ENCODE peak calls at places on chromosomes 4 and X, in eight cellular contexts. Y is endothelial cell of umbilical vein, U is ascending aorta, R is GM12878, M is heart left ventricle, K is epithelial cell of esophagus, H is tibial artery, I is H9. C is an unnamed sample.

GRCh38 chr4:22192302-22192645 is 243.7 kb upstream of the KCNIP4 start:
- DNase-seq in Y (no peak), U (no peak), R (no peak), M (no peak), K (no peak), H (no peak), I (no peak), C (no peak)

GRCh38 chr4:74235135-74235534 is 73.1 kb upstream of the EPGN start:
- DNase-seq in Y (no peak), U (no peak), R (no peak), M (no peak), K (no peak), H (no peak), I (no peak), C (no peak)

GRCh38 chrX:115259238-115259875 is 25.5 kb upstream of the LRCH2 start:
- DNase-seq in Y (no peak), U (no peak), R (no peak), M (no peak), K (no peak), H (no peak), I (no peak), C (no peak)

GRCh38 chr4:23060776-23061175 is 368.0 kb downstream of the GBA3 start:
- DNase-seq in Y (no peak), U (no peak), R (no peak), M (no peak), K (no peak), H (no peak), I (no peak), C (no peak)

GRCh38 chrX:10597871-10598270 is 22.5 kb downstream of the MID1 start:
- DNase-seq in Y (peak), U (no peak), R (no peak), M (no peak), K (peak), H (no peak), I (no peak), C (no peak)

GRCh38 chr4:98518555-98519267 is 139.7 kb downstream of the TSPAN5 start:
- DNase-seq in Y (no peak), U (no peak), R (peak), M (no peak), K (no peak), H (no peak), I (no peak), C (no peak)

GRCh38 chr4:118967393-118967792 is 78.7 kb downstream of the SYNPO2 start:
- DNase-seq in Y (no peak), U (no peak), R (no peak), M (no peak), K (peak), H (no peak), I (no peak), C (no peak)

GRCh38 chrX:74492720-74493201 is 71.5 kb downstream of the SLC16A2 start:
- DNase-seq in Y (no peak), U (no peak), R (no peak), M (no peak), K (no peak), H (no peak), I (peak), C (no peak)

DNA sequence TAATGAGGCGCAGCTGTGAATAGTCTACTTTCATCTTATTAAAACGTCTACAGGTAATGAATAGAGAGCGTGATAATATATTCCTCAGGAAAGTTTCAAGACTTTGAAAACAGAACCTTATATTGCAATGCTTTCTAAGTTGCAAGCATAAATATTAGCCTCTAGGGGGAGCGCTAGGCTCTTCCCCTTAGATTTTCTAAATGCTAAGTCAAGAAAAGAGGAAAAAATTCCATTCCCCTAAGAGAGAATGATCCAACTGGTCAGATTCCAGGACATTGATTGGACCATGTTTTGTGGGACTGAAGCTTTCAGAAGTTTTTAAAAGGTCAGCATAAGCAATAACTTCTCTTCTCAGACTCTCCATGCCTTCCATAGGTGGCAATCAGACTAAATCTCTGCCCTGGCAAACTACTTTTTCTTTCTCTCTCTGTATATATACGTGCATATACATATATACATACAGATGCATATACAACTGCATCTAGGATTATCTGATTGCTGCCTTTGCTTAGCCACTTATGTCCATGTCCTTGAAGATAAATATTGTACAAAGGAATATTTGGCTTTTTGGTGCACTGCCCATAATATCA is 492.9 kb downstream of the INPP4B start:
- DNase-seq in Y (peak), U (no peak), R (no peak), M (no peak), K (peak), H (no peak), I (no peak), C (no peak)
- TF ChIP-seq CTCF in Y (peak), U (peak), R (peak), M (peak), K (peak), H (peak), I (peak), C (peak)

DNA sequence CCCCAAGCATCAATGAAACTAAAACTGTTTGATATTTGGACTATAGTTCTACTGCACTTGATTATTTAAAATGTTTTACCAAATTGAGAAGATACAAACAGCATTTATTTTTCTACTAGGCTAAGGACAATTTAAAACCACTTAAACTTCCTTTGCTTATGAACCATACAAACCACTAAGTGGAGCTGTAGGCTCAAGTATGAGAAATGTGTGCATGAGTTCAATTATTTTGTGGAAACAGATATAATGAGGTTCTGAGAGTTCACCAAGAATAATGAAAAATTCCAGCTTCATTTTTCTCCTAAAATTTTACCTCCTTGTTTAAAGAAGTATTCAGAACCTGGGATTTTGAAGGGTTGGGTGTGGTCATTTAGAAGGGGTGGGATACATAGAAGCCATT is 63.1 kb downstream of the SERPINA7 start:
- DNase-seq in Y (no peak), U (no peak), R (no peak), M (no peak), K (peak), H (no peak), I (no peak), C (no peak)
- TF ChIP-seq CTCF in Y (no peak), U (no peak), R (no peak), M (peak), K (peak), H (no peak), I (peak), C (no peak)

GRCh38 chr4:78585633-78586032 is 34.1 kb downstream of the ANXA3 start:
- DNase-seq in Y (no peak), U (no peak), R (no peak), M (no peak), K (no peak), H (no peak), I (no peak), C (no peak)
- TF ChIP-seq CTCF in Y (no peak), U (no peak), R (no peak), M (no peak), K (no peak), H (no peak), I (no peak), C (no peak)

DNA sequence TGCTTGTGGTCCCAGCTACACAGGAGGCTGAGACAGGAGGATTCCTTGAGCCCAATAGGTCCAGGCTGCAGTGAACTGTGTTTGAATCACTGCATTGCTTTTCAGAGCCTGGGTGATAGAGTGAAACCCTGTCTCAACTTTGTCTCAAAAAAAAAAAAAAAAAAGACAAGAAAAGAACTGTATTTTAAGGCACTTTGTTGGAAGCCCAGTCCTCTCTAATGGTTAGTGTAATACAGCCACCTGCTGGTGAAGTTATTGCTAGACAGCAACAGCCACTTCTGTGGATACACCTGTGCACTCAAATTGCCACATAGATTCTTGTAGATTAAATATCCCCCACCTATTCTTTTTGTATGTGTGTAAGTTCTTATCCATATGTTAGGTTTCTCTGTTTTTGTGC is 10.1 kb upstream of the FGG start:
- DNase-seq in Y (peak), U (no peak), R (no peak), M (no peak), K (peak), H (no peak), I (no peak), C (no peak)
- TF ChIP-seq CTCF in Y (peak), U (peak), R (peak), M (peak), K (peak), H (peak), I (peak), C (peak)

GRCh38 chr4:3233391-3234071 is 15.4 kb upstream of the MSANTD1 start:
- DNase-seq in Y (no peak), U (no peak), R (no peak), M (no peak), K (peak), H (no peak), I (no peak), C (no peak)
- TF ChIP-seq CTCF in Y (no peak), U (no peak), R (no peak), M (no peak), K (no peak), H (no peak), I (peak), C (no peak)

GRCh38 chrX:28585767-28586166 is 1.5 kb upstream of the IL1RAPL1 start:
- DNase-seq in Y (no peak), U (no peak), R (no peak), M (no peak), K (no peak), H (no peak), I (no peak), C (no peak)

GRCh38 chrX:28589048-28589447 is 1.8 kb downstream of the IL1RAPL1 start:
- DNase-seq in Y (peak), U (no peak), R (no peak), M (no peak), K (no peak), H (no peak), I (no peak), C (no peak)

GRCh38 chrX:28584025-28584424 is 3.2 kb upstream of the IL1RAPL1 start:
- DNase-seq in Y (no peak), U (no peak), R (no peak), M (no peak), K (no peak), H (no peak), I (no peak), C (no peak)

GRCh38 chrX:28586291-28586690 is 955 bp upstream of the IL1RAPL1 start:
- DNase-seq in Y (peak), U (no peak), R (no peak), M (peak), K (peak), H (no peak), I (peak), C (no peak)

DNA sequence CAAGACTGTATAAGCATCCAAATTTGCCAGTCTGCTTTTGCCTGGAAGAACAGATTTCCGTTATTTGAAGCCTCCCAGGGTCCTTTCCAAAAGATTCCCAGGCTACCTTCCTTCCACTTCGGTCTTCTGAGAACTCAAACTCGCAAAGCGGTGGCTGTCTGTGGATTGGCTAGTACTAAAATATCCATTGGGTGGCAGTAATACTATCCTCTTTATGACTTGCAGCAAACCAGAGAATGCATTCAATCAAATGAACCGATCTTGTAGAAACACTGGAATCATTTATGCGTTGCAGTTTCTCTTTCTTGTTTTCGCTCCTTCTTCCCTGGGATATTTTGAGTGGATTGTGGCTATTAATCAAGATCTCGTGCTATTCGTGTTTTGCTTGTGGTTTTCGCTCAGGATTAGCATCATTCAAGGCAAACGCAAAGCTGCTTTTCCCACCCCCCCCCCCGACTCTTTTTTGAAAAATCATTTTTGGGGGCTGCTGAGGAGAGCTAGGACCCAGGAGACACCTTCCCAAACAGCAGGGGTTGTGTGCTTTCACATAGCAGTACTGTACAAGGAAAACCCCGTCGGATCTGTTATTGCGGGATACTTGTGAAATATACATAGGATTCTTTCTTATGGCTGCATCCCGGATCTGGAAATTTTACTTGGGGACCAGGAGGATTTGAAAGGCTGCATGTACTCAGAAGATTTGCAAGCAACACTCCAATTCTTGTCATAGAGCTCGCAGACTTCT is at the start of gene IL1RAPL1:
- DNase-seq in Y (peak), U (no peak), R (no peak), M (no peak), K (peak), H (no peak), I (no peak), C (peak)
- TF ChIP-seq CTCF in Y (no peak), U (no peak), R (no peak), M (peak), K (peak), H (no peak), I (peak), C (no peak)

DNA sequence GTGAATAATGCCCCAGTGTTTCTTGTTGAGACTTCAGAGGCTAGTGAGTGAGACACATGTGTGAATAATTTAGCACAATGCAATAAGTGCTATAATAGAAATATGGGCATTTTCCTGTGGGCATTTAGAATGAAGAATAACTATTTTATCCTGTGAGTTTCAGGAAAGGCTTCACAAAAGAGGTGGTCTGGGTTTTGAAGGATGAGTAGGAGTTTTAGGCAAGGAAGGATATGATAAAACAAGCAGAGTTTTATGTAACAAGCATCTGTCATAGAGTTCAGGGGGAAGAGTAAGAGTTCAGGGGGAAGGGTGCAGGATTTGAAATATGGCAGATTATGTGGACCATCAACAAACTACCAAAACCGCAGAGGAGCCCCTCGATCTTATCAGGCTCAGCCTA is 529.2 kb downstream of the INPP4B start:
- DNase-seq in Y (no peak), U (no peak), R (no peak), M (no peak), K (no peak), H (no peak), I (no peak), C (no peak)
- TF ChIP-seq CTCF in Y (no peak), U (no peak), R (no peak), M (no peak), K (no peak), H (no peak), I (no peak), C (no peak)

GRCh38 chrX:132948648-132949260 is 9.7 kb downstream of the HS6ST2 start:
- DNase-seq in Y (no peak), U (no peak), R (no peak), M (no peak), K (peak), H (no peak), I (no peak), C (no peak)
- TF ChIP-seq CTCF in Y (peak), U (no peak), R (peak), M (no peak), K (no peak), H (no peak), I (peak), C (no peak)

DNA sequence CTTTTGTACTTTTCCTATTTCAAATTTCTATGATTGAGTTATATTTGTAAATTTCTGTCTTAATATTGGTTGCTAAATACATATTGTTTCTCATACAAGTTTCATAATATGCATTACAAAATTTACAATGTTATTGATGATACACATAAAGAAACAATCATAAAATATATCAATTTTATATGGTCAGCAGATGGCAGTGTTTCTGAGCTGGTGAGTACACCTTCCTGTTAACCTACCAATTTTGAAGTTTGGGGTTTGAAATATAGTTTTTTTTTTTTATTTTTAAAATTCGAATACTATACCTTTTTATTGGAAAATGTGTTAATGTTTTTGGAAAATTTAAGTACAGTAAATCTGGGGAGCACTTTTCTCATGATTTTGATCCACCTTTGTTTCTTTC is 1953.1 kb upstream of the ADGRL3 start:
- DNase-seq in Y (no peak), U (no peak), R (no peak), M (no peak), K (peak), H (no peak), I (no peak), C (no peak)
- TF ChIP-seq CTCF in Y (no peak), U (no peak), R (no peak), M (no peak), K (peak), H (no peak), I (peak), C (no peak)

DNA sequence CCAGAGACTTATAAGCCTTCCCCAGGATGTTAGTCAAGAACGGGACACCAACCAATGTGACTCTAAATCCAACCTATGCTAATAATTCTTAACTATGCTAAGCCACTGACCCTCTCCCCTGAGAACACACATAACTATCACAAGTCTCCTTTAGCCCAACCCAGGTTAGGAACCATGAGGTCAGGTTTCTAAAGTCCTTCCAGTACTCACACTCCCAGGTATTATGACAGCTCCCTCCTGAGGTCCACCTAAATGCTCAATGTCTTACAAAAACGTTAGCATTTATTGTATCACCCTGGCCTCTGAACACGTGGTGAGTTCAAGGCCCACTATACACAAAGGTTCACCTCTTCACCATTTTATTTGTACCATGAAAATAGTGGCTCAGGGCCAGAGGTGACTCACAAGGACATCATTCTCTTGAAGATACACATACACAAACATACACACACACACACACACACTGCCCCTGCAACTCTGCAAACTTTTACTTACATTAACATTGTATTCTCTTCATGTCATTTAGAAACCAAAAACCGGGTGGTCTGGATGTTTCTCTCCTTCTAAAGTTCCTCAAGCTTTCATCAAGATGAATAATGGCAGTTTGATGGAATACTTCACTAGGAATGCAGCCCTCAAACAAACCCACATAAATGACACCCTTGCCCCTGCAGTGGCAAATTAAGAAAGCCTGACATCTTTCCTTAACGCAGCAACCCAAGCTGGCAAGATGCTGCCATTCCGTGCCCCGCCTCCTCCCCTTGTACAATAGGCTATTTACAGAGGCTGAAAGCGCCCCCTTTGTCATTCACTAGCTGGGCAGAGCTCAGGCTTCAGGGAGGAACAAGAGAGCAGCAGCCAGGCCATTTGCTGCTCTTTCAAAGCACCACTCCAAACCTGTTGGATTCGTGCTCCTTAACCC is 17.7 kb downstream of the ACSL1 start:
- DNase-seq in Y (peak), U (no peak), R (no peak), M (peak), K (peak), H (peak), I (peak), C (no peak)
- TF ChIP-seq CTCF in Y (no peak), U (no peak), R (no peak), M (no peak), K (no peak), H (no peak), I (no peak), C (no peak)